ENCODE peak calls at places on chromosomes 6 and 20, in five cellular contexts. P is cardiac fibroblast, M is body of pancreas, Y is cardiac muscle cell, X is right lobe of liver. C is an unnamed sample.

GRCh38 chr20:20237093-20237959 is 130.6 kb upstream of the INSM1 start:
- DNase-seq in M (peak), Y (peak), X (no peak), P (peak), C (peak)

GRCh38 chr20:61802721-61803311 is 262.9 kb downstream of the TAF4 start:
- DNase-seq in M (no peak), Y (no peak), X (peak), P (no peak), C (no peak)

GRCh38 chr6:167588181-167588919 is 238.4 kb upstream of the AFDN start:
- DNase-seq in Y (no peak), X (no peak), P (no peak), M (no peak), C (no peak)

GRCh38 chr20:16609066-16609465 is 35.8 kb upstream of the KIF16B start:
- DNase-seq in P (no peak), X (no peak), M (no peak), Y (no peak), C (no peak)

GRCh38 chr6:132728616-132729015 is 14.8 kb upstream of the VNN1 start:
- DNase-seq in X (no peak), P (no peak), Y (no peak), M (no peak), C (no peak)

GRCh38 chr6:63213325-63213724 is 2.1 kb downstream of the FKBP1C start:
- DNase-seq in M (no peak), P (no peak), Y (no peak), X (no peak), C (no peak)

GRCh38 chr6:158561247-158561884 is 1.5 kb downstream of the TMEM181 start:
- DNase-seq in X (no peak), P (no peak), M (peak), Y (no peak), C (no peak)

GRCh38 chr6:134816780-134817179 is 133.1 kb downstream of the ALDH8A1 start:
- DNase-seq in P (peak), X (no peak), Y (peak), M (no peak), C (no peak)

GRCh38 chr6:122530440-122531046 is 58.9 kb upstream of the SERINC1 start:
- DNase-seq in X (no peak), Y (peak), P (peak), M (peak), C (peak)

GRCh38 chr20:9852566-9852965 is 13.7 kb upstream of the PAK5 start:
- DNase-seq in Y (no peak), X (no peak), M (no peak), P (no peak), C (no peak)

GRCh38 chr6:136085370-136086115 is 164.6 kb downstream of the MTFR2 start:
- DNase-seq in P (peak), X (no peak), M (no peak), Y (no peak), C (no peak)

GRCh38 chr20:18653736-18654447 is 66.0 kb downstream of the DTD1 start:
- DNase-seq in P (no peak), Y (no peak), X (no peak), M (no peak), C (no peak)

GRCh38 chr20:8788831-8789230 is 280.1 kb upstream of the PLCB4 start:
- DNase-seq in X (no peak), Y (no peak), P (no peak), M (no peak), C (no peak)

GRCh38 chr6:36129889-36130671 is at the start of gene MAPK13:
- DNase-seq in X (no peak), M (peak), P (peak), Y (peak), C (no peak)

GRCh38 chr6:5054427-5054873 is 30.7 kb upstream of the PPP1R3G start:
- DNase-seq in X (no peak), P (peak), M (no peak), Y (peak), C (no peak)

GRCh38 chr6:160767019-160767646 is 65.1 kb downstream of the PLG start:
- DNase-seq in P (peak), M (peak), Y (peak), X (peak), C (peak)

GRCh38 chr6:25050356-25050755 is 114.6 kb upstream of the RIPOR2 start:
- DNase-seq in M (no peak), P (peak), Y (peak), X (no peak), C (no peak)

GRCh38 chr20:58308680-58309527 is 611 bp upstream of the RAB22A start:
- DNase-seq in Y (peak), P (peak), M (peak), X (peak), C (peak)

GRCh38 chr20:62736407-62737071 is 27.9 kb downstream of the NTSR1 start:
- DNase-seq in P (no peak), X (no peak), Y (no peak), M (no peak), C (no peak)

GRCh38 chr6:167130712-167131684 is 8.1 kb downstream of the CCR6 start:
- DNase-seq in Y (no peak), X (no peak), P (no peak), M (no peak), C (no peak)

GRCh38 chr20:46111028-46111835 is 6.9 kb upstream of the CD40 start:
- DNase-seq in Y (no peak), M (no peak), P (no peak), X (no peak), C (no peak)

GRCh38 chr20:14775778-14776177 is 438.4 kb upstream of the FLRT3 start:
- DNase-seq in Y (peak), M (peak), X (no peak), P (peak), C (no peak)

GRCh38 chr6:136549359-136550044 is 720 bp downstream of the MAP7 start:
- DNase-seq in P (no peak), M (peak), X (no peak), Y (no peak), C (no peak)

GRCh38 chr6:137920331-137920730 is 53.3 kb downstream of the TNFAIP3 start:
- DNase-seq in P (no peak), M (no peak), Y (no peak), X (no peak), C (no peak)

GRCh38 chr6:3322366-3322890 is 63.7 kb downstream of the PSMG4 start:
- DNase-seq in M (no peak), X (no peak), Y (no peak), P (no peak), C (no peak)

GRCh38 chr6:28589234-28589951 is 63.7 kb downstream of the GPX5 start:
- DNase-seq in Y (peak), M (peak), P (peak), X (no peak), C (peak)

GRCh38 chr6:83461438-83461837 is 30.6 kb upstream of the ME1 start:
- DNase-seq in X (no peak), P (peak), Y (no peak), M (no peak), C (no peak)

GRCh38 chr6:124997196-124997875 is 35.1 kb downstream of the RNF217 start:
- DNase-seq in X (no peak), Y (no peak), M (no peak), P (no peak), C (no peak)

GRCh38 chr6:112065426-112065986 is 11.6 kb downstream of the CCN6 start:
- DNase-seq in M (no peak), Y (no peak), X (no peak), P (no peak), C (no peak)

GRCh38 chr6:113971786-113972185 is 838 bp upstream of the HDAC2 start:
- DNase-seq in Y (peak), X (no peak), M (no peak), P (peak), C (no peak)

GRCh38 chr20:13029687-13030510 is 21.1 kb downstream of the SPTLC3 start:
- DNase-seq in Y (peak), X (no peak), P (peak), M (no peak), C (no peak)

GRCh38 chr6:41427642-41428401 is 92.4 kb downstream of the NCR2 start:
- DNase-seq in P (no peak), X (peak), M (peak), Y (peak), C (peak)
- TF ChIP-seq CTCF in P (no peak), X (peak), M (peak), Y (no peak), C (peak)

DNA sequence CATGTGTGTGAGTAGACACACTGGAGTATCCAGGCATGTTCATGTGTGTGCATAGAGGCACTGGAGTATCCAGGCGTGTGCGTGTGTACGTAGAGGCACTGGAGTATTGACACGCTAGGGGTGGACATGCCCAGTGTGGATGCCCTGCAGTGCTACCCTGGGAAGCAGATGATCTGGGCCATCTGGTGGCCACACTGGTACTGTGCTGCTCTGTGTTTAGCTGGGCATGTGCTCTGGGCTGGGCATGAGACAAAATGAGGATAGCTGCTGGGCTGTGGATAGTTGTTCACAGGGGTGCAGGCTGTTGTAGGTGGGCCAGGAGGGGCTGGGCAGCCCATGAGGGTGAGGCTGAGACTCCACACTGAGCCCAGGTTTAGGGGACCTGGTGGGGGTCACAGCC is 24.0 kb upstream of the NPBWR2 start:
- DNase-seq in Y (peak), M (no peak), P (peak), X (peak), C (no peak)
- TF ChIP-seq CTCF in Y (peak), M (peak), P (peak), X (peak), C (no peak)

DNA sequence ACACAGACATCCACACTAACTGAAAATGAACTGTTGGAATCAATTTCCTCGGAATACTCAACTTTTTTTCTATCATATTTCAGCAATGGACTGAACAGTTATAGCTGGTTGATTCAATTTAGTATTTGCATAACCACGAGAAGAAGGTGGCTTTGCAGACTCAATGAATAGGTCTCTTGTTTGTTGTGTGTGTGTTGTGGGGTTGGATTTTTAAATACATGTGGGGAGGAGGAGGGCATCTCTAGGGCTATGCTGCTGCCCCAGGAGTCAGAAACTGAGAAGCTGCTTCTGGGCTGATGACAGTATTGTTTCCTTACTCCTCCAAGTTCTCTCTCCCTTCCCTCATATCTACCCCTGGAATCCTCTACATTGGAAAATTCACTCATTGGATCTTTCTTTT is 28.6 kb downstream of the TFAP2A start:
- DNase-seq in M (no peak), X (no peak), Y (no peak), P (no peak), C (no peak)
- TF ChIP-seq CTCF in M (no peak), X (no peak), Y (no peak), P (no peak), C (no peak)

DNA sequence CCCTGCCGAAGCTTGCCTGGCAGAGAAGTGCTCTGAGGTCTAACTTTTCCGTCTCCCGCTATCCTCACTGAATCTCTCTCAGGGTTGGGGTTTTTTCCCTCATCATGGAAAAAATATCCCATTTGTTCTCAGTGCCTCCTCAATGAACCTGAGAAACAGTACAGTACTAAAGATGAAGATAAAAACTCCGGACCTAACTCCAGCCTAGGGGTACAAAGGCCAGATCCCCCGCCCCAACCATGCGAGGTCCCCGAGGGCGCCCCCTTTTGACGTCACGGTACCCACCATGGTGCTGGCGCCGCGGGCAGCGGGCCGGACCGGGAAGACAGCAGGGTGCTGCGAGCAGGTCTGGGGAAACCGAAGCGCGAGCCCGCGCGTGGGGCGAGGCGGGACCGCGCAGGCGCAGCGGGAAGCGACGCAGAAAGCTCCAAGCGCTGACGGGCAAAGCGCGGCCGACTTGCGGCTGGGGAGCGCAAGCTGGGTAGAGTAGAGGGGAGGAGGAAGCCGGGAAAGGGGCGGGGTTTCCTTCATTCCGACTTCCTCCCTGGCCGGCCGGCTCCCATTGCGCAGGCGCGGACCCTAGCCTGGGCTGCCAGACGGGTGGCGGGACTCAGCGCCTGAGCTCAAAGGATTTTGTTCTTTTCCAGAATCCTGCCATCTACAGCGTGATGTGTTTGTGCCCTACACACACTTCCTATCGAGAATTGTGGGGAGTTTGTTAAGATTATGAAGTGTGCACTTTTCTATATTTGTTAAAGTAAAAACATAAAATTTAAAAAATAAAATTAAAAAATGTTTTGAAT is at the start of gene LSM2:
- DNase-seq in P (peak), M (peak), X (peak), Y (peak), C (peak)
- TF ChIP-seq CTCF in P (no peak), M (peak), X (peak), Y (peak), C (no peak)

GRCh38 chr20:4720977-4721349 is 746 bp upstream of the PRND start:
- DNase-seq in Y (no peak), M (no peak), X (no peak), P (no peak), C (no peak)
- TF ChIP-seq CTCF in Y (no peak), M (no peak), X (no peak), P (no peak), C (no peak)

DNA sequence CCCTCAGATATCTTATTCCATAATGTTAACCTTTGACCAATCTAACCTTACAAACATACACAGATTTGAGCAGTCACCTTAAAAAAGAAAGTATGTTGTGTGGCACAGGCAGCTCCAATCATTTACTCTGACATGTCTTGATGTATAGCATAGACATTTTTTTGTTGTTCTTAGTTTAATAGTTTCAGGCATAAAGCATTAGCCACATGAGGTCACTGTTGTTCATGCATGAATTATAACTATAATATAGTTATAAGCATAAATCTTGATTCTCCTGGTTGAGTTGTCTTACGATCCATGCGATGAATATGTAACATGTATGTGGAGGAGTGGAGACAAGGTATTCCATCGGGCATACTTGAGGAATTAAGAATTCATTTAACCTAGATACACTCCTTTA is 26.1 kb upstream of the NKAIN2 start:
- DNase-seq in P (peak), X (no peak), Y (peak), M (no peak), C (no peak)
- TF ChIP-seq CTCF in P (no peak), X (peak), Y (peak), M (no peak), C (no peak)

GRCh38 chr20:34997774-34998173 is 42.1 kb downstream of the MYH7B start:
- DNase-seq in M (no peak), P (no peak), X (no peak), Y (no peak), C (no peak)

GRCh38 chr20:34999782-35000181 is 44.1 kb downstream of the MYH7B start:
- DNase-seq in Y (no peak), X (no peak), P (no peak), M (no peak), C (no peak)

GRCh38 chr20:34999021-34999451 is 43.4 kb downstream of the MYH7B start:
- DNase-seq in P (no peak), Y (no peak), M (no peak), X (no peak), C (no peak)

GRCh38 chr20:34997171-34997570 is 41.5 kb downstream of the MYH7B start:
- DNase-seq in X (no peak), P (no peak), M (no peak), Y (peak), C (no peak)

DNA sequence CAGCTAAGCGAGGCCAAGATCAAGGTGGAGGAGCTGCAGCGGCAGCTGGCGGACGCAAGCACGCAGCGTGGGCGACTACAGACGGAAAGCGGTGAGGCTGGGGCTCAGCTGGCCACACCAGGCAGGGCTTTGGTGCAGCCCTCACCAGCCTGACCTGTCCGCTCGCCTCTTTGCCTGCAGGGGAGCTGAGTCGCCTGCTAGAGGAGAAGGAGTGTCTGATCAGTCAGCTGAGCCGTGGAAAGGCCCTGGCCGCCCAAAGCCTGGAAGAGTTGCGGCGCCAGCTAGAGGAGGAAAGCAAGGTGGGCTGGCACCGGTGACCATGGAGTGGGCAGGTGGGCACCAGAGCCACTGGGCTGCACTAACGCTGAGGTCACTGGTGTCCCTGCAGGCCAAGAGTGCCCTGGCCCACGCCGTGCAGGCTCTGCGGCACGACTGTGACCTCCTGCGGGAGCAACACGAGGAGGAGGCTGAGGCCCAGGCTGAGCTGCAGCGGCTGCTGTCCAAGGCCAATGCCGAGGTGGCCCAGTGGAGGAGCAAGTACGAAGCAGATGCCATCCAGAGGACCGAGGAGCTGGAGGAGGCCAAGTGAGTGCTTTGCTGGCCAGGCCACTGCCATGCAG is 42.8 kb downstream of the MYH7B start:
- DNase-seq in X (no peak), Y (no peak), M (no peak), P (no peak), C (no peak)
- TF ChIP-seq CTCF in X (no peak), Y (no peak), M (no peak), P (no peak), C (no peak)

GRCh38 chr6:157339432-157339831 is 16.1 kb upstream of the TMEM242 start:
- DNase-seq in P (no peak), Y (no peak), M (no peak), X (no peak), C (no peak)
- TF ChIP-seq CTCF in P (no peak), Y (peak), M (no peak), X (peak), C (no peak)

C was measured in neural crest cell.